ENCODE peak calls at places on chromosomes 13 and 19, in ten cellular contexts. C, P, A, S, V, M, J, Y, W and D are unnamed samples.

GRCh38 chr19:41706741-41707501 is 1.5 kb upstream of the CEACAM5 start:
- DNase-seq in C (no peak), P (peak), A (no peak), S (no peak), V (no peak), M (peak), J (peak), Y (peak), W (peak), D (no peak)

GRCh38 chr13:62014299-62014698 is 598.6 kb upstream of the PCDH20 start:
- DNase-seq in C (no peak), P (peak), A (peak), S (no peak), V (peak), M (no peak), J (peak), Y (no peak), W (no peak), D (no peak)

GRCh38 chr19:3319643-3320353 is 46.6 kb upstream of the NFIC start:
- DNase-seq in C (no peak), P (no peak), A (no peak), S (no peak), V (peak), M (no peak), J (no peak), Y (no peak), W (no peak), D (no peak)

GRCh38 chr13:77692746-77693448 is 4.6 kb upstream of the SLAIN1 start:
- DNase-seq in C (no peak), P (no peak), A (no peak), S (no peak), V (peak), M (no peak), J (no peak), Y (no peak), W (no peak), D (no peak)

GRCh38 chr19:48784527-48784926 is 26.3 kb downstream of the BCAT2 start:
- DNase-seq in C (no peak), P (no peak), A (no peak), S (no peak), V (no peak), M (no peak), J (no peak), Y (no peak), W (no peak), D (no peak)

GRCh38 chr19:15466851-15467733 is 2.7 kb upstream of the RASAL3 start:
- DNase-seq in C (no peak), P (no peak), A (peak), S (no peak), V (peak), M (no peak), J (no peak), Y (no peak), W (no peak), D (no peak)

GRCh38 chr13:30673669-30674521 is 56.2 kb downstream of the USPL1 start:
- DNase-seq in C (peak), P (peak), A (peak), S (peak), V (peak), M (peak), J (peak), Y (peak), W (peak), D (peak)

GRCh38 chr13:47334173-47334572 is 437.3 kb upstream of the HTR2A start:
- DNase-seq in C (no peak), P (no peak), A (peak), S (peak), V (peak), M (no peak), J (no peak), Y (no peak), W (no peak), D (peak)

GRCh38 chr19:7191946-7192691 is 102.1 kb downstream of the INSR start:
- DNase-seq in C (no peak), P (no peak), A (no peak), S (no peak), V (no peak), M (no peak), J (no peak), Y (peak), W (no peak), D (no peak)

GRCh38 chr13:78239681-78240080 is 321.1 kb upstream of the EDNRB start:
- DNase-seq in C (no peak), P (peak), A (peak), S (no peak), V (peak), M (no peak), J (no peak), Y (no peak), W (no peak), D (no peak)

GRCh38 chr13:85108356-85108755 is 690.9 kb downstream of the SLITRK6 start:
- DNase-seq in C (no peak), P (no peak), A (no peak), S (no peak), V (no peak), M (no peak), J (no peak), Y (no peak), W (no peak), D (no peak)

GRCh38 chr19:41203371-41203770 is 10.4 kb downstream of the CYP2S1 start:
- DNase-seq in C (no peak), P (no peak), A (no peak), S (no peak), V (no peak), M (no peak), J (no peak), Y (no peak), W (no peak), D (no peak)

GRCh38 chr19:6423499-6424189 is 967 bp downstream of the KHSRP start:
- DNase-seq in C (no peak), P (peak), A (peak), S (peak), V (peak), M (peak), J (no peak), Y (peak), W (no peak), D (no peak)

GRCh38 chr19:48636859-48637448 is at the start of gene DBP:
- DNase-seq in C (peak), P (peak), A (no peak), S (no peak), V (no peak), M (peak), J (no peak), Y (peak), W (peak), D (no peak)

GRCh38 chr13:33349314-33349995 is 63.9 kb upstream of the STARD13 start:
- DNase-seq in C (peak), P (peak), A (no peak), S (no peak), V (no peak), M (no peak), J (no peak), Y (peak), W (no peak), D (no peak)

GRCh38 chr19:34319230-34319585 is 45.8 kb upstream of the GPI start:
- DNase-seq in C (no peak), P (no peak), A (no peak), S (no peak), V (no peak), M (no peak), J (no peak), Y (no peak), W (no peak), D (no peak)

GRCh38 chr13:24274452-24274971 is 34.9 kb upstream of the C1QTNF9 start:
- DNase-seq in C (peak), P (no peak), A (peak), S (no peak), V (no peak), M (no peak), J (no peak), Y (peak), W (peak), D (no peak)

GRCh38 chr19:14030997-14031718 is 404 bp upstream of the IL27RA start:
- DNase-seq in C (no peak), P (peak), A (no peak), S (no peak), V (no peak), M (no peak), J (no peak), Y (no peak), W (no peak), D (no peak)

GRCh38 chr13:40087021-40088002 is 431.9 kb downstream of the COG6 start:
- DNase-seq in C (no peak), P (peak), A (no peak), S (no peak), V (no peak), M (no peak), J (no peak), Y (no peak), W (no peak), D (no peak)

GRCh38 chr19:38101723-38102122 is 122.3 kb downstream of the DPF1 start:
- DNase-seq in C (no peak), P (no peak), A (no peak), S (no peak), V (no peak), M (no peak), J (no peak), Y (no peak), W (no peak), D (no peak)

GRCh38 chr13:50080856-50081105 is 65.5 kb downstream of the KCNRG start:
- DNase-seq in C (no peak), P (no peak), A (peak), S (no peak), V (no peak), M (no peak), J (no peak), Y (no peak), W (no peak), D (no peak)

GRCh38 chr13:112693831-112694497 is 4.1 kb downstream of the ATP11A start:
- DNase-seq in C (peak), P (no peak), A (peak), S (peak), V (peak), M (no peak), J (no peak), Y (peak), W (peak), D (peak)

GRCh38 chr19:13026478-13026999 is 31.3 kb downstream of the NFIX start:
- DNase-seq in C (no peak), P (no peak), A (peak), S (no peak), V (peak), M (peak), J (no peak), Y (no peak), W (peak), D (no peak)

GRCh38 chr19:29478578-29479565 is 46.9 kb upstream of the VSTM2B start:
- DNase-seq in C (no peak), P (peak), A (no peak), S (no peak), V (no peak), M (no peak), J (peak), Y (no peak), W (no peak), D (no peak)

GRCh38 chr13:52849727-52850395 is 1.4 kb upstream of the PCDH8 start:
- DNase-seq in C (no peak), P (peak), A (no peak), S (no peak), V (no peak), M (no peak), J (no peak), Y (no peak), W (no peak), D (no peak)

GRCh38 chr19:33771308-33772101 is 25.2 kb upstream of the KCTD15 start:
- DNase-seq in C (peak), P (peak), A (peak), S (no peak), V (peak), M (peak), J (no peak), Y (peak), W (peak), D (no peak)

GRCh38 chr19:47740866-47741519 is 4.4 kb upstream of the NOP53 start:
- DNase-seq in C (no peak), P (no peak), A (no peak), S (no peak), V (no peak), M (no peak), J (no peak), Y (no peak), W (no peak), D (no peak)

GRCh38 chr13:34657716-34658115 is 284.4 kb upstream of the NBEA start:
- DNase-seq in C (no peak), P (no peak), A (peak), S (peak), V (peak), M (no peak), J (no peak), Y (no peak), W (no peak), D (peak)

GRCh38 chr19:32350492-32350891 is 5.1 kb downstream of the ZNF507 start:
- DNase-seq in C (no peak), P (no peak), A (no peak), S (no peak), V (no peak), M (no peak), J (no peak), Y (no peak), W (no peak), D (no peak)

GRCh38 chr13:46686171-46686570 is 110.8 kb downstream of the ESD start:
- DNase-seq in C (no peak), P (no peak), A (no peak), S (no peak), V (no peak), M (no peak), J (no peak), Y (no peak), W (no peak), D (no peak)

GRCh38 chr13:71587778-71588177 is 279.2 kb downstream of the DACH1 start:
- DNase-seq in C (no peak), P (no peak), A (no peak), S (no peak), V (no peak), M (no peak), J (no peak), Y (no peak), W (no peak), D (no peak)

GRCh38 chr13:79522583-79522982 is 41.6 kb downstream of the NDFIP2 start:
- DNase-seq in C (no peak), P (no peak), A (peak), S (no peak), V (peak), M (no peak), J (no peak), Y (no peak), W (no peak), D (peak)

GRCh38 chr13:108917581-108917980 is 288.2 kb downstream of the MYO16 start:
- DNase-seq in C (no peak), P (no peak), A (peak), S (peak), V (peak), M (no peak), J (no peak), Y (no peak), W (no peak), D (peak)

GRCh38 chr19:28495046-28495445 is 717.9 kb downstream of the UQCRFS1 start:
- DNase-seq in C (no peak), P (no peak), A (no peak), S (no peak), V (peak), M (no peak), J (no peak), Y (no peak), W (no peak), D (no peak)

GRCh38 chr19:11141937-11142527 is 13.6 kb downstream of the SPC24 start:
- DNase-seq in C (no peak), P (no peak), A (no peak), S (no peak), V (no peak), M (no peak), J (no peak), Y (no peak), W (no peak), D (no peak)

GRCh38 chr19:19185853-19186728 is 5.9 kb downstream of the BORCS8 start:
- DNase-seq in C (no peak), P (peak), A (peak), S (no peak), V (peak), M (no peak), J (peak), Y (peak), W (peak), D (no peak)

GRCh38 chr13:45851171-45851889 is at the start of gene SIAH3:
- DNase-seq in C (no peak), P (peak), A (no peak), S (no peak), V (peak), M (no peak), J (no peak), Y (peak), W (no peak), D (no peak)

GRCh38 chr19:19540707-19541515 is 2.8 kb downstream of the CILP2 start:
- DNase-seq in C (no peak), P (peak), A (no peak), S (no peak), V (peak), M (peak), J (peak), Y (no peak), W (peak), D (no peak)

GRCh38 chr13:97387487-97388353 is 46.2 kb upstream of the RAP2A start:
- DNase-seq in C (no peak), P (no peak), A (no peak), S (no peak), V (no peak), M (no peak), J (no peak), Y (no peak), W (no peak), D (no peak)

GRCh38 chr13:97388385-97388784 is 45.6 kb upstream of the RAP2A start:
- DNase-seq in C (no peak), P (no peak), A (no peak), S (no peak), V (no peak), M (no peak), J (no peak), Y (no peak), W (no peak), D (no peak)

GRCh38 chr13:97385146-97385545 is 48.8 kb upstream of the RAP2A start:
- DNase-seq in C (no peak), P (no peak), A (peak), S (peak), V (peak), M (no peak), J (no peak), Y (no peak), W (no peak), D (no peak)

GRCh38 chr13:97385854-97386253 is 48.1 kb upstream of the RAP2A start:
- DNase-seq in C (no peak), P (no peak), A (no peak), S (no peak), V (peak), M (no peak), J (no peak), Y (no peak), W (no peak), D (no peak)

GRCh38 chr13:97386832-97387486 is 47.0 kb upstream of the RAP2A start:
- DNase-seq in C (no peak), P (no peak), A (no peak), S (no peak), V (peak), M (no peak), J (no peak), Y (peak), W (no peak), D (no peak)
- TF ChIP-seq CTCF in C (no peak), P (no peak), A (no peak), S (no peak), V (no peak), M (no peak), J (no peak), Y (no peak), W (no peak), D (no peak)

DNA sequence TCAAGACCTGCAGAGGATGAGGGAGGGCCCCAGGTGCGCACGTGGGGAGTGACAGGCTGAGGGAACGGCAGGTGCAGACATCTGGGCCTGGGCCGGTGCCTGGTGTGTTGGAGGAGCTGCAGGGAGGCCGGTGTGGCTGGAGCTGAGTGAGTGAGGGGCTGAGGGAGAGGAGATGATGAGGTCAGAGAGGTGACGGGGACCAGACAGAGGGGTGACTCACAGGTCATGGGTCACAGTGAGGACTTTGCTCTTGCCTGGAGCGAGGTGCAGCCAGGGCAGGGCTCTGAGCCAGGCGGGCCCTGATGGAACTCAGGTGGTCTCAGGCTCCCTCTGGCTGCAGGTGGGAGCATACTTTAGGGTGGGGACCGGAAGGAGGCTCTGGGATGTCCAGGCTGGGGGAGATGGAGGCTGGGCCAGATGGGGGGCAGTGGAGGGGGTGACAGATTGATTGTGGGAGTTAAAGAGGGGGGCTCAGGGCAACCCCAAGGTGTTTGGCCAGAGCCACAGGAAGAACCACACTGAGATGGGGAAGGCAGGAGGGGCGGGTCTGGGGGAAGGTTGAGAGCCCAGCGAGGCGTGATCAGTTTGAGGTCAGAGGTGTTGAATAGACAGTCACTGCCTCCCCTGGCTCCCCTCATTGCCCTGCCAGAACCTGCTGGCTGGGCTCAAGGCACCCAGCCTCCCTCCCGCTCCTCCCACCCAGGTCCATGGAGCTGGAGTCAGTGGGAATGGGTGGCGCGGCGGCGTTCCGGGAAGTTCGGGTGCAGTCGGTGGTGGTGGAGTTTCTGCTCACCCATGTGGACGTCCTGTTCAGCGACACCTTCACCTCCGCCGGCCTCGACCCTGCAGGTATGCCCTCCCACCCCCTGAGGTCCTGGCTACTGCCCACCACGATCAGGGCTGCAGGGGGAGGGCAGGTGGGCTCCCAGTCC is 8.4 kb downstream of the ARHGAP33 start:
- DNase-seq in C (no peak), P (peak), A (no peak), S (no peak), V (no peak), M (no peak), J (no peak), Y (no peak), W (no peak), D (no peak)
- H3K4me3 ChIP-seq in C (no peak), P (peak), A (no peak), S (no peak), V (no peak), M (no peak), J (no peak), Y (no peak), W (no peak), D (no peak)

GRCh38 chr13:60396008-60396782 is 825 bp upstream of the TDRD3 start:
- DNase-seq in C (peak), P (peak), A (peak), S (peak), V (peak), M (peak), J (peak), Y (peak), W (peak), D (peak)

GRCh38 chr13:60398438-60398891 is 1.4 kb downstream of the TDRD3 start:
- DNase-seq in C (no peak), P (no peak), A (no peak), S (no peak), V (no peak), M (no peak), J (no peak), Y (no peak), W (no peak), D (no peak)

GRCh38 chr13:60398949-60399589 is 2.0 kb downstream of the TDRD3 start:
- DNase-seq in C (no peak), P (no peak), A (peak), S (no peak), V (peak), M (no peak), J (no peak), Y (no peak), W (peak), D (no peak)

GRCh38 chr13:60396783-60397692 is at the start of gene TDRD3:
- DNase-seq in C (peak), P (peak), A (peak), S (no peak), V (peak), M (peak), J (peak), Y (peak), W (peak), D (peak)

DNA sequence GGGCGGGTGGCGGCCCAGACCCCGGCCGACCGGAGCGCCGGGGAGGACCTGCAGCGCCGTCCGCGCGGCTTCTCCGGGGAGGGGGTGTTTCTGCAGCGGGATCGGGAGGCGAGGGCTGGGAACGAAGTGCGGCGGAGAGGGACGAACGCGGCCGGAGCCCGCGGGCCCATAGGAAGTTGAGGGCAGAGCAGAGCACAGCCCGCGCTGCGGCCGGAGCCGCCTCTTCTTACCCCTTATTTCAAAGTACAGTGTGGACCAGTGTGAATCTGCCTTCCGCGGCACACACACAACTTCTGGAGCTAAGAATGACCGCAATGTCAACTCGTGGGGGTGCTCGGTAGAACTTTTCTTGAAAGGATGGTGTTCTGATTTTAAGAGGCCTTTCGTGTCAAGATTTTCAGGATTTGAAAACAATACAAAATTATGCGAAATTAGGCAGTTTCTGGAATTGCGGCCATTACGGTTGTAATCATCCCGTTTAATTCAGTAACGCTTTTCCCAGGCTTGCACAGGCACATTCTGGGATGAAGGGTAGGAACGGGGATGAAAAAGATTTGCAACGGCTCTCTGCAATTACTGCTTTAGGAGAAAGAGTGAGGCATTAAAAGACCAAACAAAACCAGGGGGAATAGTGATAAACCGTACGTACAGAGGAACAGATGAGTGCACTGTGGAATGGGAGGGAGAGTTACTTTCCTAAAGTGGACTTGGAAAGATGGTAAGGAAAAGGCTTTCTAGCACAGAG is 845 bp downstream of the TDRD3 start:
- DNase-seq in C (peak), P (peak), A (peak), S (no peak), V (peak), M (peak), J (no peak), Y (peak), W (peak), D (peak)
- TF ChIP-seq CTCF in C (no peak), P (no peak), A (no peak), S (no peak), V (no peak), M (no peak), J (no peak), Y (no peak), W (no peak), D (no peak)

GRCh38 chr19:36225219-36225892 is 10.4 kb downstream of the ZNF146 start:
- DNase-seq in C (no peak), P (no peak), A (peak), S (no peak), V (peak), M (no peak), J (no peak), Y (no peak), W (no peak), D (peak)
- H3K4me3 ChIP-seq in C (no peak), P (no peak), A (no peak), S (no peak), V (peak), M (no peak), J (no peak), Y (no peak), W (no peak), D (no peak)